ENCODE peak calls at places on chromosomes 11 and 22, in five cellular contexts. One of them, this sample, is unnamed. For H3K9me3, the result is how much of the 10 kb centered on the place peaks cover.

GRCh38 chr22:30404307-30404706 is 7.5 kb downstream of the SEC14L2 start:
- DNase-seq in heart right ventricle: no peak
- DNase-seq in right cardiac atrium: no peak
- DNase-seq in esophagus squamous epithelium: no peak
- DNase-seq in IMR-90: no peak
- DNase-seq in this sample: no peak

GRCh38 chr11:88523362-88524028 is 186.0 kb upstream of the CTSC start:
- DNase-seq in heart right ventricle: no peak
- DNase-seq in right cardiac atrium: no peak
- DNase-seq in esophagus squamous epithelium: no peak
- DNase-seq in IMR-90: peak
- DNase-seq in this sample: no peak

GRCh38 chr22:22770280-22770871 is 117.2 kb upstream of the IGLL5 start:
- DNase-seq in heart right ventricle: peak
- DNase-seq in right cardiac atrium: no peak
- DNase-seq in esophagus squamous epithelium: no peak
- DNase-seq in IMR-90: no peak
- DNase-seq in this sample: no peak

GRCh38 chr22:26939466-26939865 is 282.1 kb downstream of the MIAT start:
- DNase-seq in heart right ventricle: no peak
- DNase-seq in right cardiac atrium: no peak
- DNase-seq in esophagus squamous epithelium: no peak
- DNase-seq in IMR-90: no peak
- DNase-seq in this sample: no peak

GRCh38 chr11:125072961-125073590 is 10.0 kb downstream of the SLC37A2 start:
- DNase-seq in heart right ventricle: no peak
- DNase-seq in right cardiac atrium: no peak
- DNase-seq in esophagus squamous epithelium: no peak
- DNase-seq in IMR-90: no peak
- DNase-seq in this sample: no peak

GRCh38 chr22:30188911-30189310 is 57.6 kb downstream of the LIF start:
- DNase-seq in heart right ventricle: no peak
- DNase-seq in right cardiac atrium: no peak
- DNase-seq in esophagus squamous epithelium: no peak
- DNase-seq in IMR-90: peak
- DNase-seq in this sample: no peak

GRCh38 chr11:44634401-44635281 is 69.2 kb downstream of the CD82 start:
- DNase-seq in heart right ventricle: peak
- DNase-seq in right cardiac atrium: peak
- DNase-seq in esophagus squamous epithelium: no peak
- DNase-seq in IMR-90: peak
- DNase-seq in this sample: no peak

GRCh38 chr11:2441171-2441570 is 3.1 kb downstream of the TRPM5 start:
- DNase-seq in heart right ventricle: peak
- DNase-seq in right cardiac atrium: no peak
- DNase-seq in esophagus squamous epithelium: no peak
- DNase-seq in IMR-90: no peak
- DNase-seq in this sample: no peak

GRCh38 chr11:72589802-72590761 is 84.1 kb downstream of the PDE2A start:
- DNase-seq in heart right ventricle: peak
- DNase-seq in right cardiac atrium: no peak
- DNase-seq in esophagus squamous epithelium: no peak
- DNase-seq in IMR-90: no peak
- DNase-seq in this sample: no peak

GRCh38 chr11:1330473-1330872 is 21.0 kb upstream of the TOLLIP start:
- DNase-seq in heart right ventricle: no peak
- DNase-seq in right cardiac atrium: no peak
- DNase-seq in esophagus squamous epithelium: no peak
- DNase-seq in IMR-90: no peak
- DNase-seq in this sample: no peak

GRCh38 chr11:32893091-32893946 is 708 bp downstream of the QSER1 start:
- DNase-seq in heart right ventricle: peak
- DNase-seq in right cardiac atrium: peak
- DNase-seq in esophagus squamous epithelium: no peak
- DNase-seq in IMR-90: peak
- DNase-seq in this sample: peak

GRCh38 chr11:109747839-109748238 is 325.8 kb downstream of the C11orf87 start:
- DNase-seq in heart right ventricle: no peak
- DNase-seq in right cardiac atrium: no peak
- DNase-seq in esophagus squamous epithelium: no peak
- DNase-seq in IMR-90: no peak
- DNase-seq in this sample: no peak

DNA sequence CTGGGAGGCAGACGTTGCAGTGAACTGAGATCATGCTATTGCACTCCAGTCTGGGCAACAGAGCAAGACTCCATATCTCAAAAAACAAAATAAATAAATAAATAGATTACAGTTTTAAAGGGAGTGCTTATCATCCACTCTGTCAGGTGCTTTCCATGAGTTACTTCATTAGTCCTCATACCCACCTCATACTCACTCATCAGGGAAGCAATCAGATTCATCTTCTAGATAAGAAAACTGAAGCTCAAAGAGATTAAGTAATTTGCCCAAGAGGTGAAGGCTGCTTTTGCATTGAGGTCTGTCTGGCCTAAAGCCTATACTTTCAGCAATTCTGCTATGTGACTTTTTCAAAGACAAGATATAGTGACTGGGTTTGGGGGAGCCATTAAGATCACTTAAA is 101.0 kb downstream of the RASSF10 start:
- DNase-seq in heart right ventricle: no peak
- DNase-seq in right cardiac atrium: no peak
- DNase-seq in esophagus squamous epithelium: no peak
- DNase-seq in IMR-90: no peak
- DNase-seq in this sample: no peak
- H3K9me3 ChIP-seq in heart right ventricle: under half
- H3K9me3 ChIP-seq in right cardiac atrium: under half
- H3K9me3 ChIP-seq in esophagus squamous epithelium: under half
- H3K9me3 ChIP-seq in IMR-90: under half
- H3K9me3 ChIP-seq in this sample: under half

GRCh38 chr11:36602143-36602542 is 4.1 kb upstream of the RAG2 start:
- DNase-seq in heart right ventricle: no peak
- DNase-seq in right cardiac atrium: no peak
- DNase-seq in esophagus squamous epithelium: no peak
- DNase-seq in IMR-90: no peak
- DNase-seq in this sample: no peak
- H3K27ac ChIP-seq in heart right ventricle: no peak
- H3K27ac ChIP-seq in right cardiac atrium: no peak
- H3K27ac ChIP-seq in esophagus squamous epithelium: no peak
- H3K27ac ChIP-seq in IMR-90: no peak
- H3K27ac ChIP-seq in this sample: no peak

GRCh38 chr11:19345848-19346681 is 105.3 kb upstream of the E2F8 start:
- DNase-seq in heart right ventricle: peak
- DNase-seq in right cardiac atrium: peak
- DNase-seq in esophagus squamous epithelium: no peak
- DNase-seq in IMR-90: no peak
- DNase-seq in this sample: no peak
- H3K4me3 ChIP-seq in heart right ventricle: peak
- H3K4me3 ChIP-seq in right cardiac atrium: peak
- H3K4me3 ChIP-seq in esophagus squamous epithelium: peak
- H3K4me3 ChIP-seq in IMR-90: peak
- H3K4me3 ChIP-seq in this sample: no peak

GRCh38 chr22:17201285-17201945 is 17.8 kb downstream of the ADA2 start:
- DNase-seq in heart right ventricle: no peak
- DNase-seq in right cardiac atrium: no peak
- DNase-seq in esophagus squamous epithelium: no peak
- DNase-seq in IMR-90: peak
- DNase-seq in this sample: no peak

GRCh38 chr22:17198188-17199130 is 20.8 kb downstream of the ADA2 start:
- DNase-seq in heart right ventricle: peak
- DNase-seq in right cardiac atrium: peak
- DNase-seq in esophagus squamous epithelium: no peak
- DNase-seq in IMR-90: no peak
- DNase-seq in this sample: no peak

GRCh38 chr22:17194213-17194612 is 25.0 kb downstream of the ADA2 start:
- DNase-seq in heart right ventricle: no peak
- DNase-seq in right cardiac atrium: no peak
- DNase-seq in esophagus squamous epithelium: no peak
- DNase-seq in IMR-90: no peak
- DNase-seq in this sample: no peak

DNA sequence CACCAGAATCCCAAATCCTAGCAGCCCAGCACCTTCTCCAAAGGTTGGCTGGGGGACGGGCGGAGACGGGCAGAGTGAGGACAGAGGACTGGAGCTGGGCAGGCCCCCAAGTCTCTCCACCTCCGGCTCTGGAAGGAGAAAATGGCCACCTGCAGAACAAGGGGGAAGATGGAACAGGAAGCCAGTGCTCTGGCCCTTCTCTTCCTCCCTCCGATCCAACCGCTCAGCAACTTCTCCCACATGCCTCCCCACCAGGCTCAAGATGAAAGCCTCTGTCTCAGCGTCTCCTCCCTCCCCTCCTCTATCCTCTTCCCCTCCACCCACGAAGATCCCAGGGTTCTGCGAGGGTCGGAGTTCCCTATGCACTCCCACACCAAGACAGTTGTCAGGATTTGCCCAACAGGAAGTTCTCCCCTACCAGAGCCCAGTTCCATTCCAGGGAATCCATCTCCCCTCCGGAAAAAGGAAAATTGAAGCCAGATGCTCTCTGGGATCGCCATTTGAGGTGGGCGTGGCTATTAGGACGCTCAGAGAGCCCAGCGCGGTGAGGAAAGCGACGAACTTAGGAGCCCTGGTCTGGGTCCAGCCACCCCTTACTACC is 20.0 kb downstream of the ADA2 start:
- DNase-seq in heart right ventricle: no peak
- DNase-seq in right cardiac atrium: peak
- DNase-seq in esophagus squamous epithelium: no peak
- DNase-seq in IMR-90: peak
- DNase-seq in this sample: no peak
- H3K9me3 ChIP-seq in heart right ventricle: under half
- H3K9me3 ChIP-seq in right cardiac atrium: under half
- H3K9me3 ChIP-seq in esophagus squamous epithelium: under half
- H3K9me3 ChIP-seq in IMR-90: under half
- H3K9me3 ChIP-seq in this sample: under half

DNA sequence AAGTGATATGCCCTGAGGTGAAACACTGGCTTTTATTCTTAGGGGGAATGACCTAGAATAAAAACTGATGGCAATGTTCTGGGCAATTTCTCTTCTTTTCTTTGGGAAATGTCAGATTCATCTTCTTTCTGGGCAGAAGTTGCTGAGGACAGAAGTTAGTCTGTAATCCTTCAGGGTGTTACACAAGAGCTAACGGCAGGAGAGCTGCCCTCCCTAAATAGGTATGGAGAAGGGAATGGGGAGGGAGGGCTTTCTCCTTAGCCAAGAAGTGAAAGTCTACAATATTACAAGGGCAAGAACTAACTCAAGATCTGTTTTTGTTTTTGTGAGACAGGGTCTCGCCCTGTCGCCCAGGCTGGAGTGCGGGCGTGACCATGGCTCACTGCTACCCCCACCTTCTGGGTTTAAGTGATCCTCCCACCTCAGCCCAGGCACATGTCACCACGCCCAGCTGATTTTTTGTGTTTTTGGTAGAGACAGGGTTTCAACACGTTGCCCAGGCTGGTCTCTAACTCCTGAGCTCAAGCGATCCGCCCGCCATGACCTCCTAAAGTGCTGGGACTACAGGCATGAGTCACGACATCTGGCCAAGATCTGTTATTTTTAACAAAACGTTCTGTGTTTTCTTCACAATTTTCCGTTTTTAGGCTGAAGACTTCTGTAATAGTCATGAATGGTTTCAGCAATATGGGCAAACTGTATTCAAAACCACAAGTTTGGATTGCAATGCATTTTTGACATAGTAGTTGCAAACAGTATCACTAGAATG is 7.2 kb downstream of the PIWIL4 start:
- DNase-seq in heart right ventricle: no peak
- DNase-seq in right cardiac atrium: peak
- DNase-seq in esophagus squamous epithelium: no peak
- DNase-seq in IMR-90: peak
- DNase-seq in this sample: no peak
- H3K27ac ChIP-seq in heart right ventricle: no peak
- H3K27ac ChIP-seq in right cardiac atrium: no peak
- H3K27ac ChIP-seq in esophagus squamous epithelium: no peak
- H3K27ac ChIP-seq in IMR-90: peak
- H3K27ac ChIP-seq in this sample: no peak

DNA sequence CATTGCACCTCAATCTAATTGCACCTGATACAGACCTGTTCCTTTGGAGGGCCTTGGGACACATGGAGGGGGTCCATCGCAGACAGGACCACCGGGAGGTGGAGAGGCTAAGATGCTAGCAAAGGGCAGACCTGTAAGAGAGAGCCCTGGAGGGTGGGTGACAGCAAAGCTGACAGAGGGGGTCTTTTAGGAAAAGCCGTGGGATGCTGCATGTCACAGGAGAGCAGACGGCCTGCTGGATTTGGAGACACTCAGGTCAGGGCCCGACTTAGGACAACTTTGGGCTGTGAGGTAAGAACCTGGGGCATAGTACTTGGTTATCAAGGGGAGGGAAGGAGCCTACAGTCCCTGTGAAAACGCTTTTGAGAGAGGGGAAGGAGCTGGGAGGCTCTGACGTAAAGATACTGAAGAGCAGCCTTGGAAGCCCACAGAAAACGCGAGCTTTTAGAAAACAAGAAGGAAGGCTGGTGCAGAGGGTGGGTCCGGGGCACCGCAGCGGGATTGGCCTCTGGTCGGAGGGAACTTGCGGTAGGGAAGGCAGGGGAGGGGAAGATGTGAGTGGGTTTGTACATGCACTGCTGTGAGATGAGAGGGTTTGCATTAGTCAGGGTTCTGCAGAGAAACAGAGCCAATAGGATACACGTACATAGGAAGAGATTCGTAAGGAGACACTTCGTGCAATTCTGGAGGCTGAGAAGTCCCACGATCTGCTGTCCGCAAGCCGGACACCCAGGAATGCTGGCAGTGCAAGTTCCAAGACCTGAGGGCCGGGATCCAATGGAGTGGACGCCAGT is 868.5 kb downstream of the TBC1D22A start:
- DNase-seq in heart right ventricle: no peak
- DNase-seq in right cardiac atrium: no peak
- DNase-seq in esophagus squamous epithelium: no peak
- DNase-seq in IMR-90: no peak
- DNase-seq in this sample: no peak
- H3K4me3 ChIP-seq in heart right ventricle: no peak
- H3K4me3 ChIP-seq in right cardiac atrium: no peak
- H3K4me3 ChIP-seq in esophagus squamous epithelium: no peak
- H3K4me3 ChIP-seq in IMR-90: no peak
- H3K4me3 ChIP-seq in this sample: no peak

GRCh38 chr11:37770145-37770544 is 1172.1 kb upstream of the RAG2 start:
- DNase-seq in heart right ventricle: no peak
- DNase-seq in right cardiac atrium: no peak
- DNase-seq in esophagus squamous epithelium: no peak
- DNase-seq in IMR-90: peak
- DNase-seq in this sample: no peak

DNA sequence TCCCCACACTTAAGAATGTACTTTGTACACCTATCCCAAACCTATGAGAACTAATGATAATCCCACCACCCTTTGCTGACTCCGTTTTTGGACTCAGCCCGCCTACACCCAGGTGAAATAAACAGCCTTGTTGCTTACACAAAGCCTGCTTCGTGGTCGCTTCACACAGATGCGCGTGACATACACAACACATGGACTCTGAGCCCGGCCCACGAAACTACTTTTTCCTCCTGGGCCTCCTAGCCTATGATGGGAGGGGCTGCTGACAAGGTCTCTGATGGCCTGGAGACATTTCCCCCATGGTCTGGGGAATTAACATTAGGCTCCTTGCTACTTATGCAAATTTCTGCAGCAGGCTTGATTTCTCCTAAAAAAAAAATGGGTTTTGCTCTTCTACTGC is 1176.4 kb upstream of the RAG2 start:
- DNase-seq in heart right ventricle: no peak
- DNase-seq in right cardiac atrium: no peak
- DNase-seq in esophagus squamous epithelium: no peak
- DNase-seq in IMR-90: no peak
- DNase-seq in this sample: no peak
- H3K9me3 ChIP-seq in heart right ventricle: under half
- H3K9me3 ChIP-seq in right cardiac atrium: under half
- H3K9me3 ChIP-seq in esophagus squamous epithelium: under half
- H3K9me3 ChIP-seq in IMR-90: under half
- H3K9me3 ChIP-seq in this sample: under half

This sample was measured in CD4-positive, CD25-positive, alpha-beta regulatory T cell.